ENCODE peak calls at places on chromosomes 12 and 14, in nine cellular contexts. U is MM.1S, G is OCI-LY7, D is endothelial cell of umbilical vein, A is transverse colon, Z is suprapubic skin, V is neural progenitor cell, M is pancreas, S is ovary. L is an unnamed sample.

GRCh38 chr12:68119250-68119649 is 40.3 kb downstream of the IFNG start:
- DNase-seq in G (no peak), Z (no peak), U (no peak), M (no peak), S (no peak), V (no peak), D (no peak), A (no peak), L (no peak)

GRCh38 chr14:64544607-64545312 is 4.2 kb downstream of the HSPA2 start:
- DNase-seq in S (no peak), A (no peak), D (no peak), G (no peak), U (no peak), Z (no peak), V (no peak), M (no peak), L (no peak)

GRCh38 chr12:24014240-24014639 is 64.8 kb upstream of the SOX5 start:
- DNase-seq in M (no peak), G (no peak), D (no peak), A (no peak), Z (no peak), U (no peak), V (peak; percentile 60), S (no peak), L (no peak)

GRCh38 chr12:4421590-4422031 is 24.0 kb downstream of the FGF6 start:
- DNase-seq in Z (no peak), G (peak; percentile 60), V (peak; percentile 83), D (peak; percentile 37), A (no peak), M (no peak), S (no peak), U (peak; percentile 53), L (peak; percentile 31)

GRCh38 chr14:60222820-60223219 is 26.2 kb upstream of the PPM1A start:
- DNase-seq in D (no peak), Z (no peak), V (no peak), U (no peak), A (no peak), G (no peak), M (peak; percentile 55), S (no peak), L (no peak)

GRCh38 chr12:7129647-7130536 is at the start of gene CLSTN3:
- DNase-seq in G (peak; percentile 88), D (peak; percentile 87), M (peak; percentile 82), A (peak; percentile 76), V (peak; percentile 92), Z (peak; percentile 90), U (peak; percentile 76), S (peak; percentile 94), L (no peak)

GRCh38 chr14:71397371-71397770 is 490.1 kb downstream of the PCNX1 start:
- DNase-seq in U (no peak), Z (no peak), V (no peak), G (no peak), M (no peak), A (no peak), S (no peak), D (no peak), L (no peak)

GRCh38 chr14:52325632-52326031 is 11.5 kb downstream of the PTGER2 start:
- DNase-seq in V (no peak), G (no peak), S (no peak), U (no peak), Z (no peak), D (no peak), M (no peak), A (no peak), L (no peak)

GRCh38 chr12:124655317-124656213 is 88.2 kb upstream of the NCOR2 start:
- DNase-seq in M (peak; percentile 46), Z (no peak), U (no peak), A (peak; percentile 59), S (peak; percentile 94), V (peak; percentile 44), G (no peak), D (peak; percentile 87), L (no peak)

GRCh38 chr12:754871-755562 is 2.6 kb downstream of the WNK1 start:
- DNase-seq in U (peak; percentile 64), M (no peak), G (peak; percentile 68), D (peak; percentile 72), V (peak; percentile 49), Z (no peak), A (no peak), S (no peak), L (peak; percentile 55)

GRCh38 chr14:39857656-39858055 is 425.4 kb upstream of the FBXO33 start:
- DNase-seq in M (no peak), Z (no peak), G (no peak), S (no peak), V (no peak), A (no peak), D (no peak), U (no peak), L (no peak)

GRCh38 chr12:113879658-113880057 is 86.5 kb downstream of the RBM19 start:
- DNase-seq in A (no peak), M (no peak), G (no peak), V (no peak), Z (no peak), S (no peak), D (no peak), U (no peak), L (no peak)

GRCh38 chr12:23421556-23421955 is 527.9 kb downstream of the SOX5 start:
- DNase-seq in Z (no peak), D (no peak), U (no peak), A (no peak), G (no peak), V (no peak), M (no peak), S (no peak), L (no peak)

GRCh38 chr12:14416658-14417057 is 51.2 kb downstream of the ATF7IP start:
- DNase-seq in Z (no peak), G (peak; percentile 65), A (no peak), M (no peak), U (peak; percentile 75), D (peak; percentile 96), V (peak; percentile 55), S (no peak), L (peak; percentile 50)

GRCh38 chr12:127398026-127398715 is 868.8 kb upstream of the TMEM132C start:
- DNase-seq in D (no peak), G (no peak), S (no peak), A (no peak), M (no peak), V (no peak), U (no peak), Z (no peak), L (peak; percentile 55)

GRCh38 chr12:89073027-89073398 is 279.3 kb downstream of the DUSP6 start:
- DNase-seq in D (peak; percentile 91), M (peak; percentile 29), S (no peak), V (no peak), Z (no peak), G (no peak), U (no peak), A (no peak), L (peak; percentile 26)

GRCh38 chr12:92065018-92065499 is 80.6 kb downstream of the BTG1 start:
- DNase-seq in M (peak; percentile 91), D (no peak), Z (no peak), S (no peak), U (peak; percentile 46), V (no peak), G (peak; percentile 23), A (peak; percentile 26), L (no peak)
- H3K27ac ChIP-seq in M (peak overlapping the region; percentile 82), D (no peak overlapping the region), Z (peak overlapping the region; percentile 44), S (no peak overlapping the region), U (no peak overlapping the region), V (no peak overlapping the region), G (no peak overlapping the region), A (peak overlapping the region; percentile 74), L (peak overlapping the region; percentile 9)

GRCh38 chr12:107362960-107363359 is 269.6 kb upstream of the CRY1 start:
- DNase-seq in G (no peak), A (no peak), U (no peak), Z (no peak), V (peak; percentile 39), D (no peak), M (no peak), S (no peak), L (no peak)

GRCh38 chr12:107360472-107360871 is 267.1 kb upstream of the CRY1 start:
- DNase-seq in S (no peak), Z (no peak), M (no peak), A (no peak), V (no peak), D (no peak), G (no peak), U (no peak), L (peak; percentile 41)

GRCh38 chr12:107360033-107360432 is 266.7 kb upstream of the CRY1 start:
- DNase-seq in G (no peak), M (no peak), S (no peak), D (no peak), U (no peak), A (no peak), V (no peak), Z (no peak), L (no peak)

GRCh38 chr12:107359382-107359781 is 266.0 kb upstream of the CRY1 start:
- DNase-seq in S (no peak), Z (no peak), M (no peak), U (no peak), D (no peak), V (no peak), A (no peak), G (no peak), L (peak; percentile 67)

DNA sequence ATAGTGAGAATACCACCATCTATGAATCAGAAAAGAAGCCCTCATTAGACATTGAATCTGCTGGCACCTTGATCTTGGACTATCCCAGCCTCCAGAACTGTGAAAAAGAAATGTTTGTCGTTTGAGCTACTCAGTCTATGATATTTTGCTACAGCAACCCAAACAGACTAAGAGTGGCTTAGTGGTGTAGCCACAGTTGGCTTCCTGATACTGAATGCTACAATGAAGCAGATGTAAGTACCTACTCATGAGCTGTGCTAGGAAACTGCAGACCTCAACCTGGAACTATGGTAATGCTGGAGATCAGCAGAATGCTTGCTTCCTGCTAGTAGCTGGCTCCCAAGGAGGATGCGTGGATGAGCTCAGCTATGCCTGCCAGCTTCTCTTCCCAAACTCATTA is 268.6 kb upstream of the CRY1 start:
- DNase-seq in D (no peak), U (no peak), A (no peak), Z (no peak), M (no peak), S (no peak), G (no peak), V (no peak), L (no peak)
- H3K4me1 ChIP-seq in D (no peaks in the 10 kb centered on the region), U (no peaks in the 10 kb centered on the region), A (no peaks in the 10 kb centered on the region), Z (no peaks in the 10 kb centered on the region), M (no peaks in the 10 kb centered on the region), S (no peaks in the 10 kb centered on the region), G (no peaks in the 10 kb centered on the region), V (peaks cover 13% of the 10 kb centered on the region), L (no peaks in the 10 kb centered on the region)

DNA sequence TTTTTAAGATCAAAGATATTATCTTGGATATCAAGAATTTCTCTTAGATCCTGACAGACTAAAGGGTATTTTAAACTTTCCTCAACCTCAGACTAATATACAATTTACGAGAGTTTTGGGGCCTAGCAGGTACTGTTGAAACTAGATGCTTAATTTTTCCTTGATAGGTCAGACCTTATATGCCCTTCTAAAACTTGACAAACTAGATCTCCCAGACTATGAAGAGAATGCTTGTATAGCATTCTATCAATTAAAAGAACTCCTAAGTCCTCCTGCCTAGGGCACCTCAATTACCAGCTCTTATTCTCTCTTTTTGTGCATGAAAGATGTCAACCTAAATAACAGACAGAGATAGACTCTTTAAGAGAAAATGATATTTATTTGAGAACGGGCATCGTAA is 60.4 kb upstream of the TRIM9 start:
- DNase-seq in Z (no peak), M (no peak), D (no peak), U (no peak), V (no peak), A (no peak), G (no peak), S (no peak), L (no peak)
- TF ChIP-seq CTCF in Z (no peak), M (no peak), D (no peak), U (no peak), V (no peak), A (no peak), G (no peak), S (no peak), L (no peak)

GRCh38 chr14:31283153-31283552 is 75.6 kb upstream of the HECTD1 start:
- DNase-seq in U (no peak), Z (no peak), G (no peak), A (no peak), D (no peak), S (no peak), M (no peak), V (no peak), L (no peak)
- H3K27ac ChIP-seq in U (no peak overlapping the region), Z (no peak overlapping the region), G (no peak overlapping the region), A (no peak overlapping the region), D (peak overlapping the region; percentile 60), S (no peak overlapping the region), M (no peak overlapping the region), V (no peak overlapping the region), L (no peak overlapping the region)

L was measured in foreskin keratinocyte.